ENCODE peak calls at places on chromosomes 11 and 22, in five cellular contexts. H, U, S, Q and X are unnamed samples.

GRCh38 chr11:12285811-12286222 is 91.6 kb upstream of the PARVA start:
- DNase-seq in H (no peak), U (no peak), S (no peak), Q (no peak), X (no peak)

GRCh38 chr11:35165416-35166368 is 26.7 kb downstream of the CD44 start:
- DNase-seq in H (no peak), U (no peak), S (peak; percentile 94), Q (no peak), X (peak; percentile 22)

GRCh38 chr22:22348127-22348814 is 103.7 kb downstream of the VPREB1 start:
- DNase-seq in H (no peak), U (no peak), S (no peak), Q (no peak), X (no peak)

GRCh38 chr11:66418168-66418985 is 2.5 kb upstream of the NPAS4 start:
- DNase-seq in H (peak; percentile 91), U (peak; percentile 90), S (peak; percentile 95), Q (peak; percentile 98), X (peak; percentile 19)

GRCh38 chr11:61142424-61142823 is 18.8 kb downstream of the VPS37C start:
- DNase-seq in H (no peak), U (no peak), S (no peak), Q (no peak), X (no peak)

GRCh38 chr22:42696331-42696967 is 24.2 kb downstream of the A4GALT start:
- DNase-seq in H (no peak), U (no peak), S (no peak), Q (no peak), X (no peak)

GRCh38 chr11:87560352-87560751 is 522.6 kb downstream of the TMEM135 start:
- DNase-seq in H (no peak), U (no peak), S (peak; percentile 67), Q (no peak), X (no peak)

GRCh38 chr22:31079095-31079642 is 1.9 kb upstream of the SMTN start:
- DNase-seq in H (no peak), U (no peak), S (no peak), Q (no peak), X (no peak)

GRCh38 chr11:117538731-117539130 is 211.1 kb downstream of the CEP164 start:
- DNase-seq in H (no peak), U (no peak), S (no peak), Q (peak; percentile 33), X (no peak)

GRCh38 chr22:40819741-40820140 is 595 bp upstream of the SLC25A17 start:
- DNase-seq in H (no peak), U (peak; percentile 17), S (peak; percentile 52), Q (no peak), X (no peak)

GRCh38 chr11:32434387-32435151 is 770 bp downstream of the WT1 start:
- DNase-seq in H (no peak), U (no peak), S (peak; percentile 83), Q (peak; percentile 52), X (no peak)

GRCh38 chr11:69327741-69328191 is 33.8 kb downstream of the MYEOV start:
- DNase-seq in H (no peak), U (no peak), S (no peak), Q (no peak), X (no peak)

GRCh38 chr11:126083829-126084607 is 21.4 kb upstream of the CDON start:
- DNase-seq in H (no peak), U (no peak), S (no peak), Q (no peak), X (no peak)

GRCh38 chr11:75376175-75376574 is 23.1 kb upstream of the RPS3 start:
- DNase-seq in H (no peak), U (no peak), S (peak; percentile 15), Q (no peak), X (no peak)

GRCh38 chr22:50656122-50657070 is 16.2 kb upstream of the SHANK3 start:
- DNase-seq in H (no peak), U (peak; percentile 14), S (no peak), Q (no peak), X (peak; percentile 80)

GRCh38 chr11:102539567-102539966 is 9.0 kb upstream of the MMP7 start:
- DNase-seq in H (no peak), U (no peak), S (no peak), Q (no peak), X (no peak)

GRCh38 chr22:27223317-27224177 is 566.2 kb downstream of the MIAT start:
- DNase-seq in H (peak; percentile 37), U (no peak), S (peak; percentile 0), Q (no peak), X (no peak)

GRCh38 chr11:61667684-61668320 is 12.4 kb upstream of the DAGLA start:
- DNase-seq in H (no peak), U (no peak), S (no peak), Q (no peak), X (no peak)

GRCh38 chr11:59174664-59175033 is 2.7 kb downstream of the DTX4 start:
- DNase-seq in H (no peak), U (peak; percentile 56), S (peak; percentile 11), Q (no peak), X (no peak)